ENCODE peak calls at places on chromosomes 3 and 15, in four cellular contexts. F, C, J and Z are unnamed samples.
A peak's percentile ranks its signal among the peaks of the same experiment; 100 is the strongest.

GRCh38 chr3:52456169-52456799 is 880 bp downstream of the NISCH start:
- DNase-seq in F (no peak), C (no peak), J (peak; percentile 24), Z (no peak)

GRCh38 chr3:40057077-40057476 is 247.7 kb downstream of the MYRIP start:
- DNase-seq in F (no peak), C (no peak), J (no peak), Z (no peak)

GRCh38 chr15:80059786-80060489 is 462 bp downstream of the ZFAND6 start:
- DNase-seq in F (peak; percentile 48), C (peak; percentile 82), J (peak; percentile 72), Z (peak; percentile 85)

GRCh38 chr15:92184142-92184541 is 209.5 kb upstream of the ST8SIA2 start:
- DNase-seq in F (no peak), C (no peak), J (no peak), Z (no peak)

GRCh38 chr3:66153471-66153870 is 67.3 kb upstream of the SLC25A26 start:
- DNase-seq in F (no peak), C (no peak), J (no peak), Z (no peak)

GRCh38 chr15:57667171-57667924 is 39.2 kb upstream of the POLR2M start:
- DNase-seq in F (no peak), C (no peak), J (no peak), Z (no peak)

GRCh38 chr3:50675179-50676030 is 678 bp downstream of the DOCK3 start:
- DNase-seq in F (peak; percentile 39), C (peak; percentile 33), J (peak; percentile 81), Z (peak; percentile 57)

GRCh38 chr15:91302588-91303439 is 202.8 kb downstream of the SV2B start:
- DNase-seq in F (peak; percentile 16), C (no peak), J (no peak), Z (peak; percentile 72)

GRCh38 chr15:101193063-101193712 is 58.7 kb downstream of the CHSY1 start:
- DNase-seq in F (no peak), C (peak; percentile 75), J (no peak), Z (no peak)

GRCh38 chr3:150840733-150841515 is 64.3 kb downstream of the MINDY4B start:
- DNase-seq in F (no peak), C (no peak), J (peak; percentile 4), Z (no peak)
- TF ChIP-seq CTCF in F (no peak), C (no peak), J (no peak), Z (peak; percentile 11)

GRCh38 chr15:69951511-69952209 is 146.1 kb downstream of the TLE3 start:
- DNase-seq in F (no peak), C (no peak), J (no peak), Z (no peak)
- TF ChIP-seq CTCF in F (no peak), C (no peak), J (no peak), Z (no peak)

GRCh38 chr15:47983533-47983932 is 137.3 kb upstream of the SLC24A5 start:
- DNase-seq in F (no peak), C (no peak), J (no peak), Z (no peak)
- TF ChIP-seq CTCF in F (no peak), C (no peak), J (no peak), Z (no peak)

GRCh38 chr3:28824316-28824715 is 456.6 kb upstream of the RBMS3 start:
- DNase-seq in F (no peak), C (no peak), J (no peak), Z (no peak)
- TF ChIP-seq CTCF in F (no peak), C (no peak), J (no peak), Z (no peak)

DNA sequence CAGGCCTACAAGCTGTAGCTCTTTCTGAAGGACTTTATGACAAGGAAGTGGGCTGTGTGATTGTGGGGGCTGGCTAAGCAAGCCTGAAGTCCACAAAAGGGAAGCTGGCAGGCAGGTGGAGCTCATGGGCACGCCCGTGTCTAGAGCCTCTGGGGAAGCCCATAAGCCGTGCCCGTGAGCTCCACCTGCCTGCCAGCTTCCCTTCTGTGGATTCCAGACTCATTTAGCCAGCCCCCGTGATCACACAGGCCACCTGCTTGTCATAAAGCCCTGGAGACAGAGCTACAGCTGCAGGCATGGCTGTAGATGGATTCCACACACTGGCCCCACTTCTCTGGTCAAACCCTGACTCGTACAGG is 15.2 kb downstream of the EFCC1 start:
- DNase-seq in F (peak; percentile 85), C (no peak), J (peak; percentile 82), Z (no peak)
- TF ChIP-seq CTCF in F (peak; percentile 29), C (no peak), J (peak; percentile 34), Z (no peak)

GRCh38 chr3:186613637-186614265 is 891 bp downstream of the AHSG start:
- DNase-seq in F (no peak), C (no peak), J (no peak), Z (no peak)
- TF ChIP-seq CTCF in F (no peak), C (no peak), J (no peak), Z (no peak)

DNA sequence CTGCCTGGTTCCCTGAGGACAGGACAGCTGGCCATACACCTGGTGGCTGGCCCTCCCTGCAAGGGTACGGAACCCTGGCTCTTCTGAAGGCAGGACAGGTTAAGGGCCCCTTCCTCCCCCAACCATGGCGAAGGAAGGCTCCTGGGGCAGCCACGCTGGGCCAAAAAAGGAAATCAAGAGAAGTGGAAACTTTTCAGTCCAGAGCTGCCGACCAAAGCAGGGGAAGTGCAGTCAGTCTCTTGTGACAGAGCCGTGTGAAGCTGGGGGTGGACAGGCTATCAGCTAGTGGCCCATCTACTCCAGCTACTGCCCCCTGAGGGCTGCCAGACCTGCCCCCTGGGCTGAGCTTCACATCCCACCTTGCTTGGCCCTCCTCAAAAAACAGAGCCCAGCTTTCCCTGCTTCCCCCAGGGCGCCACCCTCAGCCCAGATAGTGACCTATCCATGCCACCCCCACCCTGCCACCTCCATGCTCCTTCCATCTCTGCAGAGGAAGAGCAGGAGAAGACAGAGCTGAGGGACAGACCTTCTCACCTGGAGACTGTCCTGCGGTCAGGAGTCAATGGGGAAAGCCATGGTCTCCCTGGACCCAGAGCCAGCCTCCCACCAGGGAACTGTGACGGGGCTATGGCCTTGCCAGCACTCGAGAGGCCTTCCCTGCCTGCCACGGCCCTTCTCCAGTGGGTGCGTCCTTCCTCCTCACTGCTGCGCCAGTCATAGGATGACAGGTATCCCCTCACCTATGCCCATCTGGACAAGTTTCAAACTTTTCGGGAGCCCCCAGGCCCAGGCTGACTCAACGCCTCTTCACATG is 4.6 kb downstream of the SEMA7A start:
- DNase-seq in F (no peak), C (no peak), J (no peak), Z (no peak)
- TF ChIP-seq CTCF in F (no peak), C (no peak), J (no peak), Z (peak; percentile 16)

DNA sequence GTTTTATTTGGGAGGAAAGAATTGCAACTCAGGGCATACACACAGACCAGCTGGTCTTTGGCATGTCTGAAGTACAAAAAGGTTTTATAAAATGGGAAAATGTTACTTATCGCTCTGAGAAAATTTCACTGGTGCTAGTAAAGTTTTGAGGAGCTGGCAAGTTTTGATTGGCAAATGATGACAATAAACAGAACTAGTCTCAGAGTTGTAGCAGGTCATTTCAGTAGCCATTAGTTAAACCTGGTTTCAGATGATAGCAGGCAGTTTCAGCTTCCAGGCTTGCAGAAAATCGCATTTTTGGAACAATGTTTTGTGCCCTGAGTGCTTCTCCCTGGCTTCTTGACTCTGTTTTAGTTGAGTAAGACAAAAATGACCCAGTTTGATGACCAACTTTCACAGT is 10.7 kb downstream of the B2M start:
- DNase-seq in F (no peak), C (no peak), J (no peak), Z (no peak)
- TF ChIP-seq CTCF in F (no peak), C (no peak), J (no peak), Z (no peak)